ENCODE peak calls at places on chromosome 14, in four cellular contexts. L, G, Z and N are unnamed samples.

GRCh38 chr14:31886161-31886835 is 190.8 kb upstream of the ARHGAP5 start:
- DNase-seq in L (no peak), G (no peak), Z (no peak), N (no peak)

GRCh38 chr14:99476864-99477263 is 3.8 kb downstream of the SETD3 start:
- DNase-seq in L (peak), Z (no peak), G (no peak), N (no peak)

GRCh38 chr14:64394423-64394822 is 6.3 kb downstream of the MTHFD1 start:
- DNase-seq in Z (no peak), G (no peak), L (no peak), N (no peak)

GRCh38 chr14:35332517-35333346 is 40.5 kb downstream of the PSMA6 start:
- DNase-seq in G (no peak), L (peak), Z (no peak), N (no peak)

GRCh38 chr14:24232645-24233537 is at the start of gene GMPR2:
- DNase-seq in Z (no peak), G (no peak), L (peak), N (no peak)

GRCh38 chr14:106605548-106606448 is 1079.4 kb downstream of the TMEM121 start:
- DNase-seq in Z (no peak), L (no peak), G (no peak), N (no peak)

GRCh38 chr14:103880334-103880985 is 33.1 kb upstream of the PPP1R13B start:
- DNase-seq in G (peak), Z (peak), L (peak), N (no peak)

GRCh38 chr14:76742961-76743360 is 18.3 kb upstream of the VASH1 start:
- DNase-seq in L (no peak), G (no peak), Z (no peak), N (no peak)

GRCh38 chr14:104314251-104314941 is 176.0 kb downstream of the KIF26A start:
- DNase-seq in G (peak), Z (no peak), L (no peak), N (peak)

GRCh38 chr14:55805250-55805649 is 225.2 kb downstream of the KTN1 start:
- DNase-seq in L (no peak), Z (no peak), G (no peak), N (no peak)

GRCh38 chr14:102518063-102518648 is 8.6 kb upstream of the ANKRD9 start:
- DNase-seq in Z (no peak), L (no peak), G (no peak), N (no peak)

GRCh38 chr14:53109028-53109687 is 44.0 kb downstream of the DDHD1 start:
- DNase-seq in Z (no peak), L (peak), G (no peak), N (no peak)

GRCh38 chr14:36498938-36499337 is 21.1 kb downstream of the NKX2-1 start:
- DNase-seq in L (no peak), G (no peak), Z (no peak), N (no peak)

GRCh38 chr14:105020815-105021655 is at the start of gene CDCA4:
- DNase-seq in L (peak), Z (peak), G (peak), N (peak)

GRCh38 chr14:75829316-75829715 is 152.5 kb downstream of the TGFB3 start:
- DNase-seq in L (no peak), G (no peak), Z (no peak), N (no peak)

GRCh38 chr14:102917469-102918211 is 4.8 kb upstream of the AMN start:
- DNase-seq in L (peak), G (peak), Z (peak), N (peak)

GRCh38 chr14:52018252-52018651 is 28.9 kb downstream of the RTRAF start:
- DNase-seq in G (no peak), L (no peak), Z (no peak), N (no peak)

GRCh38 chr14:75418779-75419768 is 8.7 kb upstream of the JDP2 start:
- DNase-seq in G (no peak), Z (no peak), L (no peak), N (no peak)

GRCh38 chr14:32472081-32472480 is 143.0 kb downstream of the AKAP6 start:
- DNase-seq in L (no peak), G (no peak), Z (no peak), N (no peak)

GRCh38 chr14:24695265-24696241 is 61.6 kb upstream of the GZMB start:
- DNase-seq in G (no peak), L (no peak), Z (no peak), N (no peak)

GRCh38 chr14:52641745-52642144 is 53.6 kb downstream of the ERO1A start:
- DNase-seq in L (no peak), G (no peak), Z (no peak), N (no peak)

GRCh38 chr14:75278422-75279152 is at the start of gene FOS:
- DNase-seq in L (peak), Z (peak), G (peak), N (peak)

DNA sequence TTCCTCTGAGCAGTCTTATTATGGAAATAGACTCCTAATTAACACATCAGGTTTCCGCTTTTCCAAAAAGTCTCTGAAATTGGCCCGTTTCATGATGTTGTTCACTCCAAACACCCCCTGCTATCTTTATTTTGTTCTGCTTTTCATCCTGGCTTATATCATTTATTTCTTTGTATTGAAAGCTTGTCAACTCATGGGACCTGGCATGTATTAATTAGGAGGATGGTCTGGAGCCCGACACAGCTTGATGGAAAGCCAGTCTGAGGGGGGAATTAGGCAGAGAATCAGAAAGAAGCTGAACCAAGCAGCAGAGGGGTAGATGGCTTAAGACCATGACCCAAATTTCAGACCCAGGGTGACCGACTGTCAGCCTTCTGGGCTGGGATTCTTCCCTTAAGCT is 233.2 kb downstream of the EFCAB11 start:
- DNase-seq in L (no peak), G (no peak), Z (no peak), N (no peak)
- H3K27ac ChIP-seq in L (no peak), G (no peak), Z (peak), N (no peak)

DNA sequence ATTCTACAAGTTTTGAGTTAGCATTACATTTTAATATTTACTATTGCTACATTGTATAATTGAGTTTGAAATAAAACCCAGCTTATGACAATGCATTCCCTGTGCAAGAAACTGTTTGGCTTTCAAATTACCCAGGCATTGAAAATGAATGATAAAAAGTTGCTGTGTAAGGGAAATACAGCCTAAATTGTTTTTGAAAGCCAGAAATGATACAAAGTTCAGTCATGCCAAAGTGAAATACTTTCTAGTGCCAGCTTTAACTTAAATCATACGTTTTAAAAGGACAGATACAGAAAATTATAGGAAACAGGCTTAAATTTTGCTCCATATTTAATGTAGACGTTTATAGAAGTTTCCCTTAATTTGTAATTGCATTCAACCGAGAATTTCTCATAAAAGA is 2.8 kb downstream of the MGAT2 start:
- DNase-seq in L (no peak), G (no peak), Z (no peak), N (no peak)
- H3K27ac ChIP-seq in L (peak), G (no peak), Z (no peak), N (peak)

GRCh38 chr14:68951800-68952540 is 27.1 kb downstream of the ACTN1 start:
- DNase-seq in G (no peak), L (no peak), Z (no peak), N (no peak)

GRCh38 chr14:68950111-68950510 is 29.0 kb downstream of the ACTN1 start:
- DNase-seq in Z (no peak), G (no peak), L (peak), N (no peak)

GRCh38 chr14:68952544-68953535 is 26.3 kb downstream of the ACTN1 start:
- DNase-seq in Z (peak), L (peak), G (no peak), N (no peak)

GRCh38 chr14:68949236-68949965 is 29.7 kb downstream of the ACTN1 start:
- DNase-seq in Z (no peak), L (peak), G (no peak), N (no peak)

DNA sequence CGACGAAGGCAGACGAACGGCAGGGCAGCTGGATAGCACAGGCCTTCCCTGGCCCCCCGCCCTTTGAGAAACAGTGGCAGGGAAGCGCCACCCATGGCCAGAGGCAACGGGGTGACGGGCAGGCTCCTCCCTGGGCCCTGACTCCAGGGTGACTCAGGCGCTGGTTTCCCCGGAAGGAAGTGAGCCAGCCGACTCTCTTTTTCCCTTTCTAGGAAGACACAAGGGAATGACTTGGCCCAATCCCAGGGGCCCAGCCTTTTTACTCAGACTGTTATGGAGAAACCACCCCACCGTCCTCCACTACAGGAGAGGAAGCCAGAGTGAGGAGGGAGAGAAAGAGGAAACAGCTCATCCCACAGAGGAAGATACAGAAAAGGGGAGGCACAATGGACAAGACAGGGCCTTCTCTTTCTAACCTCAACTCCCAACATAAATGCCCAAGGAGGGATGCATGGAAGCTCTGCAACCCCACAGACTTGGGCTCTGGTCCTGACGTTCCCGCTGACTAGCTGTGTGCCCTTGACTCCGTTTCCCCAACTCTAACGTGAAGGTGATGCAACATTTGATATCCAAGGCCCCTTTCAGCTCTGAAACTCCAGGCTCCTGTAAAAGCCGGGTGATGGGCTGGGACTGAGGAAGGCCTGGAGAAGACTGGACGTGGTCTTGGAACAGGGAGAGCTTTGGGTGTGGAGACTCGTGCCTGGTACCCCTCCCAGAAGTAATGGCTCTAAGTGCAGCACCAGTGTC is 27.9 kb downstream of the ACTN1 start:
- DNase-seq in Z (peak), L (peak), G (peak), N (peak)
- H3K27ac ChIP-seq in Z (peak), L (peak), G (peak), N (peak)

GRCh38 chr14:95535226-95536021 is 574 bp downstream of the GLRX5 start:
- DNase-seq in Z (no peak), L (peak), G (no peak), N (peak)

GRCh38 chr14:95534299-95535225 is at the start of gene GLRX5:
- DNase-seq in L (peak), G (peak), Z (peak), N (peak)

GRCh38 chr14:95533822-95534221 is 1.0 kb upstream of the GLRX5 start:
- DNase-seq in L (peak), G (no peak), Z (no peak), N (peak)

GRCh38 chr14:95531473-95531872 is 3.4 kb upstream of the GLRX5 start:
- DNase-seq in L (peak), G (no peak), Z (no peak), N (peak)

GRCh38 chr14:95533391-95533821 is 1.4 kb upstream of the GLRX5 start:
- DNase-seq in G (no peak), Z (no peak), L (peak), N (peak)
- H3K27ac ChIP-seq in G (peak), Z (peak), L (peak), N (peak)

DNA sequence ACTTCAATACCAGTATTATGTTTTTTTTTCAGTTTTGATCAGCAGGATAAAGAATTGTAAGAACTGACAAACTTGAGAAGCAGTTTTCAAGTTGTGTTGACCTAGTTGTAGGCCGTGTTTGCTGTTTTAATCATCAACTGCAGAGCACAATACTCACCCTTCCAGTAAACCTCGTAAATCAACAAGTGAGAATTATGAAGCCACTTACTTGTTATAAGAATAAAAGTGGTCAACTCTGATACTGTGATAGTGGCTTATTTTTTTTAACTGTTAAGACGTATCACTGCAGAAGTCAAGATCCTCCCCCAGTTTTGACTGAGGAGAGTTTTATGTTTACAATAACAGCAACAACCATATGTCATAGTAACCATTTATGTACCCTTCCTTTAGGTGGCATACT is 100.8 kb upstream of the DACT1 start:
- DNase-seq in G (no peak), L (no peak), Z (no peak), N (no peak)
- H3K27ac ChIP-seq in G (no peak), L (no peak), Z (no peak), N (no peak)

GRCh38 chr14:61346221-61346620 is 24.8 kb downstream of the PRKCH start:
- DNase-seq in L (no peak), Z (no peak), G (no peak), N (no peak)
- H3K27ac ChIP-seq in L (no peak), Z (no peak), G (no peak), N (peak)